ENCODE peak calls at places on chromosomes 12 and 14, in seven cellular contexts. E is activated T-cell treated with anti-CD3 and anti-CD28 coated beads, Interleukin-2, amount 50 U/mL, for 1 hour; I is HFF-Myc; D is DND-41; R is substantia nigra; L is lower leg skin; K is adipocyte. H is an unnamed sample.

GRCh38 chr12:47731723-47732122 is 6.4 kb upstream of the ENDOU start:
- DNase-seq in E (no peak), I (no peak), D (no peak), R (no peak), L (no peak), K (no peak), H (no peak)

GRCh38 chr14:71482701-71483100 is 449.5 kb upstream of the RGS6 start:
- DNase-seq in E (no peak), I (no peak), D (no peak), R (no peak), L (no peak), K (no peak), H (no peak)

GRCh38 chr12:94710933-94711332 is 60.6 kb upstream of the TMCC3 start:
- DNase-seq in E (peak), I (peak), D (peak), R (no peak), L (no peak), K (no peak), H (peak)

GRCh38 chr12:34625116-34625515 is 602.8 kb downstream of the ALG10 start:
- DNase-seq in E (no peak), I (no peak), D (no peak), R (no peak), L (no peak), K (peak), H (peak)

GRCh38 chr12:6896846-6897435 is 7.7 kb upstream of the LRRC23 start:
- DNase-seq in E (no peak), I (no peak), D (no peak), R (no peak), L (no peak), K (no peak), H (no peak)

GRCh38 chr12:57133013-57133569 is 4.8 kb downstream of the LRP1 start:
- DNase-seq in E (no peak), I (no peak), D (no peak), R (no peak), L (no peak), K (peak), H (no peak)

GRCh38 chr14:76767681-76768055 is 6.4 kb downstream of the VASH1 start:
- DNase-seq in E (no peak), I (no peak), D (no peak), R (no peak), L (peak), K (no peak), H (no peak)

GRCh38 chr14:105062048-105062433 is 3.2 kb downstream of the GPR132 start:
- DNase-seq in E (no peak), I (no peak), D (no peak), R (no peak), L (peak), K (no peak), H (no peak)

GRCh38 chr12:66241061-66242043 is 52.3 kb downstream of the IRAK3 start:
- DNase-seq in E (no peak), I (peak), D (no peak), R (no peak), L (no peak), K (peak), H (peak)

GRCh38 chr12:53063708-53064612 is 14.1 kb downstream of the TNS2 start:
- DNase-seq in E (peak), I (no peak), D (no peak), R (no peak), L (peak), K (peak), H (no peak)

GRCh38 chr12:115504241-115504941 is 773.1 kb downstream of the MED13L start:
- DNase-seq in E (no peak), I (no peak), D (no peak), R (no peak), L (no peak), K (no peak), H (no peak)

GRCh38 chr14:104291123-104292000 is 153.0 kb downstream of the KIF26A start:
- DNase-seq in E (no peak), I (no peak), D (no peak), R (no peak), L (peak), K (no peak), H (no peak)

GRCh38 chr12:121830134-121830533 is 26.3 kb downstream of the SETD1B start:
- DNase-seq in E (no peak), I (no peak), D (no peak), R (no peak), L (no peak), K (no peak), H (no peak)

GRCh38 chr12:64681200-64682052 is 71.1 kb downstream of the RASSF3 start:
- DNase-seq in E (peak), I (no peak), D (no peak), R (no peak), L (peak), K (no peak), H (no peak)

GRCh38 chr12:106274575-106275081 is 26.8 kb upstream of the CKAP4 start:
- DNase-seq in E (no peak), I (no peak), D (no peak), R (no peak), L (no peak), K (no peak), H (no peak)

GRCh38 chr14:26328766-26329165 is 269.1 kb downstream of the NOVA1 start:
- DNase-seq in E (no peak), I (no peak), D (no peak), R (no peak), L (no peak), K (no peak), H (no peak)

GRCh38 chr12:15151141-15152091 is 69.8 kb downstream of the RERG start:
- DNase-seq in E (no peak), I (no peak), D (no peak), R (no peak), L (no peak), K (peak), H (no peak)

GRCh38 chr12:119319638-119320037 is 14.9 kb upstream of the CCDC60 start:
- DNase-seq in E (no peak), I (no peak), D (no peak), R (no peak), L (peak), K (no peak), H (no peak)

GRCh38 chr12:96399081-96399918 is 939 bp downstream of the CDK17 start:
- DNase-seq in E (peak), I (no peak), D (peak), R (peak), L (peak), K (peak), H (peak)

GRCh38 chr12:1162083-1162760 is 171.2 kb downstream of the ERC1 start:
- DNase-seq in E (no peak), I (no peak), D (no peak), R (no peak), L (no peak), K (no peak), H (no peak)

GRCh38 chr12:65389436-65389835 is 111.0 kb downstream of the MSRB3 start:
- DNase-seq in E (no peak), I (no peak), D (no peak), R (no peak), L (no peak), K (no peak), H (no peak)

GRCh38 chr14:28875937-28876910 is 109.6 kb downstream of the FOXG1 start:
- DNase-seq in E (no peak), I (no peak), D (no peak), R (no peak), L (no peak), K (no peak), H (no peak)

GRCh38 chr14:31269599-31270195 is 62.1 kb upstream of the HECTD1 start:
- DNase-seq in E (no peak), I (no peak), D (no peak), R (no peak), L (no peak), K (no peak), H (no peak)

GRCh38 chr12:52798003-52798670 is 2.2 kb upstream of the KRT3 start:
- DNase-seq in E (no peak), I (no peak), D (no peak), R (no peak), L (no peak), K (no peak), H (peak)

GRCh38 chr14:103334644-103335603 is 887 bp downstream of the EIF5 start:
- DNase-seq in E (peak), I (no peak), D (peak), R (no peak), L (peak), K (peak), H (peak)

GRCh38 chr12:119468286-119468685 is 125.3 kb upstream of the TMEM233 start:
- DNase-seq in E (no peak), I (no peak), D (no peak), R (no peak), L (no peak), K (no peak), H (no peak)

GRCh38 chr12:32651956-32652210 is 27.2 kb upstream of the DNM1L start:
- DNase-seq in E (no peak), I (no peak), D (no peak), R (no peak), L (no peak), K (no peak), H (no peak)

GRCh38 chr12:8890313-8891084 is 23.8 kb upstream of the PHC1 start:
- DNase-seq in E (peak), I (no peak), D (peak), R (peak), L (peak), K (peak), H (peak)

GRCh38 chr12:124518051-124518932 is 49.1 kb downstream of the NCOR2 start:
- DNase-seq in E (no peak), I (peak), D (no peak), R (peak), L (peak), K (peak), H (peak)

GRCh38 chr14:74705607-74706006 is 7.3 kb downstream of the AREL1 start:
- DNase-seq in E (no peak), I (no peak), D (no peak), R (no peak), L (no peak), K (peak), H (no peak)

GRCh38 chr12:38538319-38538718 is 221.7 kb downstream of the ALG10B start:
- DNase-seq in E (no peak), I (no peak), D (no peak), R (no peak), L (no peak), K (no peak), H (no peak)

GRCh38 chr12:52055781-52056711 is 4.8 kb downstream of the NR4A1 start:
- DNase-seq in E (peak), I (no peak), D (no peak), R (no peak), L (no peak), K (no peak), H (no peak)

GRCh38 chr12:131883521-131883900 is 10.9 kb upstream of the ULK1 start:
- DNase-seq in E (no peak), I (no peak), D (no peak), R (no peak), L (no peak), K (peak), H (no peak)

H was measured in mammary epithelial cell.